ENCODE peak calls at places on chromosomes 4 and X, in five cellular contexts. One of them, this sample, is unnamed.

GRCh38 chr4:123589361-123589760 is 192.8 kb downstream of the SPRY1 start:
- DNase-seq in foreskin fibroblast: no peak
- DNase-seq in PC-3: no peak
- DNase-seq in fibroblast of lung: no peak
- DNase-seq in A549: no peak
- DNase-seq in this sample: no peak

GRCh38 chr4:151257704-151258103 is 19.3 kb upstream of the PRSS48 start:
- DNase-seq in foreskin fibroblast: no peak
- DNase-seq in PC-3: no peak
- DNase-seq in fibroblast of lung: no peak
- DNase-seq in A549: no peak
- DNase-seq in this sample: no peak

GRCh38 chr4:30720656-30721352 is 635 bp downstream of the PCDH7 start:
- DNase-seq in foreskin fibroblast: peak; percentile 71
- DNase-seq in PC-3: peak; percentile 21
- DNase-seq in fibroblast of lung: peak; percentile 69
- DNase-seq in A549: peak; percentile 7
- DNase-seq in this sample: no peak

GRCh38 chr4:183348706-183349659 is 26.8 kb upstream of the CLDN24 start:
- DNase-seq in foreskin fibroblast: peak; percentile 98
- DNase-seq in PC-3: peak; percentile 60
- DNase-seq in fibroblast of lung: peak; percentile 96
- DNase-seq in A549: peak; percentile 47
- DNase-seq in this sample: no peak

GRCh38 chr4:106618920-106619319 is 250.3 kb upstream of the GIMD1 start:
- DNase-seq in foreskin fibroblast: peak; percentile 24
- DNase-seq in PC-3: no peak
- DNase-seq in fibroblast of lung: no peak
- DNase-seq in A549: no peak
- DNase-seq in this sample: no peak

GRCh38 chr4:126375462-126376054 is 1060.8 kb downstream of the FAT4 start:
- DNase-seq in foreskin fibroblast: peak; percentile 4
- DNase-seq in PC-3: no peak
- DNase-seq in fibroblast of lung: peak; percentile 12
- DNase-seq in A549: no peak
- DNase-seq in this sample: no peak

GRCh38 chrX:33204889-33205288 is 6.5 kb downstream of the DMD start:
- DNase-seq in foreskin fibroblast: no peak
- DNase-seq in PC-3: no peak
- DNase-seq in fibroblast of lung: no peak
- DNase-seq in A549: no peak
- DNase-seq in this sample: no peak

GRCh38 chr4:76055005-76055404 is 19.1 kb upstream of the CXCL11 start:
- DNase-seq in foreskin fibroblast: no peak
- DNase-seq in PC-3: no peak
- DNase-seq in fibroblast of lung: no peak
- DNase-seq in A549: no peak
- DNase-seq in this sample: no peak

GRCh38 chr4:57109847-57110634 is at the start of gene IGFBP7:
- DNase-seq in foreskin fibroblast: peak; percentile 77
- DNase-seq in PC-3: no peak
- DNase-seq in fibroblast of lung: peak; percentile 55
- DNase-seq in A549: no peak
- DNase-seq in this sample: peak; percentile 71

GRCh38 chr4:159071178-159071968 is 31.5 kb upstream of the RAPGEF2 start:
- DNase-seq in foreskin fibroblast: peak; percentile 80
- DNase-seq in PC-3: peak; percentile 71
- DNase-seq in fibroblast of lung: peak; percentile 93
- DNase-seq in A549: peak; percentile 39
- DNase-seq in this sample: peak; percentile 78

GRCh38 chr4:26707342-26707741 is 123.5 kb downstream of the TBC1D19 start:
- DNase-seq in foreskin fibroblast: no peak
- DNase-seq in PC-3: no peak
- DNase-seq in fibroblast of lung: no peak
- DNase-seq in A549: no peak
- DNase-seq in this sample: no peak

GRCh38 chrX:25941559-25942250 is 196.4 kb upstream of the MAGEB18 start:
- DNase-seq in foreskin fibroblast: peak; percentile 9
- DNase-seq in PC-3: peak; percentile 1
- DNase-seq in fibroblast of lung: peak; percentile 5
- DNase-seq in A549: no peak
- DNase-seq in this sample: no peak

GRCh38 chr4:56743550-56743949 is 62.5 kb upstream of the HOPX start:
- DNase-seq in foreskin fibroblast: no peak
- DNase-seq in PC-3: peak; percentile 76
- DNase-seq in fibroblast of lung: no peak
- DNase-seq in A549: no peak
- DNase-seq in this sample: no peak

GRCh38 chrX:29215251-29215650 is 628.0 kb downstream of the IL1RAPL1 start:
- DNase-seq in foreskin fibroblast: peak; percentile 3
- DNase-seq in PC-3: peak; percentile 25
- DNase-seq in fibroblast of lung: peak; percentile 10
- DNase-seq in A549: no peak
- DNase-seq in this sample: no peak

GRCh38 chrX:134949271-134949670 is 41.5 kb upstream of the SMIM10 start:
- DNase-seq in foreskin fibroblast: no peak
- DNase-seq in PC-3: peak; percentile 49
- DNase-seq in fibroblast of lung: peak; percentile 50
- DNase-seq in A549: peak; percentile 67
- DNase-seq in this sample: no peak

GRCh38 chr4:35710343-35710742 is 534.0 kb downstream of the ARAP2 start:
- DNase-seq in foreskin fibroblast: no peak
- DNase-seq in PC-3: no peak
- DNase-seq in fibroblast of lung: no peak
- DNase-seq in A549: no peak
- DNase-seq in this sample: no peak

GRCh38 chr4:169253904-169254303 is 16.9 kb downstream of the SH3RF1 start:
- DNase-seq in foreskin fibroblast: peak; percentile 85
- DNase-seq in PC-3: peak; percentile 76
- DNase-seq in fibroblast of lung: peak; percentile 100
- DNase-seq in A549: peak; percentile 51
- DNase-seq in this sample: no peak

GRCh38 chr4:53374777-53375258 is 2.6 kb upstream of the FIP1L1 start:
- DNase-seq in foreskin fibroblast: no peak
- DNase-seq in PC-3: no peak
- DNase-seq in fibroblast of lung: no peak
- DNase-seq in A549: no peak
- DNase-seq in this sample: no peak

GRCh38 chrX:96703816-96704215 is 19.2 kb downstream of the DIAPH2 start:
- DNase-seq in foreskin fibroblast: peak; percentile 6
- DNase-seq in PC-3: no peak
- DNase-seq in fibroblast of lung: peak; percentile 9
- DNase-seq in A549: no peak
- DNase-seq in this sample: peak; percentile 54

GRCh38 chr4:185421366-185422124 is 4.2 kb downstream of the UFSP2 start:
- DNase-seq in foreskin fibroblast: peak; percentile 56
- DNase-seq in PC-3: no peak
- DNase-seq in fibroblast of lung: peak; percentile 90
- DNase-seq in A549: no peak
- DNase-seq in this sample: no peak

GRCh38 chr4:75671802-75672421 is 1.3 kb downstream of the G3BP2 start:
- DNase-seq in foreskin fibroblast: no peak
- DNase-seq in PC-3: no peak
- DNase-seq in fibroblast of lung: no peak
- DNase-seq in A549: no peak
- DNase-seq in this sample: no peak

GRCh38 chr4:148790691-148791090 is 348.5 kb upstream of the NR3C2 start:
- DNase-seq in foreskin fibroblast: no peak
- DNase-seq in PC-3: peak; percentile 40
- DNase-seq in fibroblast of lung: peak; percentile 89
- DNase-seq in A549: no peak
- DNase-seq in this sample: no peak

DNA sequence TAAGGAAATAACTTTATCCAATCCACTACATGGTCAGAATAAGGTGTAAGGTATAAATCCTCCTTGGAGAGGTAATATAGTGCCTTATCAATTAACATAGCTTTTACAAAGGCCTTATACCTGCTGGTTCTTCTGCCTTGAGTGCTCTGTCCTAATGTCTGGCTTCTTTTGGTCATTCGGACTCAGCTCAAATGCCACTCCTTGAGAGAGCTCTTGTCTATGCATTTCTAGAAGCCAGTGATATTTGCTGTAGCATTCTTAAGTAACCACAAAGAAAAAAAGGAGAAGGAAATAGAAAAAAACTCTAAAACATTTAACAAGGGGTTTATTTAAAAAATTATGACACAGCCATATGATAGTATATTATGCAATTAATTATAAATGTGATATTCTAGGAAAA is 444.8 kb upstream of the SLIT2 start:
- DNase-seq in foreskin fibroblast: no peak
- DNase-seq in PC-3: no peak
- DNase-seq in fibroblast of lung: peak; percentile 54
- DNase-seq in A549: no peak
- DNase-seq in this sample: no peak
- H3K4me3 ChIP-seq in foreskin fibroblast: no peak overlapping the region
- H3K4me3 ChIP-seq in PC-3: no peak overlapping the region
- H3K4me3 ChIP-seq in fibroblast of lung: no peak overlapping the region
- H3K4me3 ChIP-seq in A549: no peak overlapping the region
- H3K4me3 ChIP-seq in this sample: no peak overlapping the region

GRCh38 chr4:153205757-153206156 is 1.5 kb downstream of the TRIM2 start:
- DNase-seq in foreskin fibroblast: no peak
- DNase-seq in PC-3: peak; percentile 76
- DNase-seq in fibroblast of lung: peak; percentile 62
- DNase-seq in A549: no peak
- DNase-seq in this sample: peak; percentile 90

GRCh38 chr4:153206534-153206933 is 2.3 kb downstream of the TRIM2 start:
- DNase-seq in foreskin fibroblast: no peak
- DNase-seq in PC-3: no peak
- DNase-seq in fibroblast of lung: no peak
- DNase-seq in A549: no peak
- DNase-seq in this sample: peak; percentile 86

GRCh38 chr4:153207027-153207426 is 2.8 kb downstream of the TRIM2 start:
- DNase-seq in foreskin fibroblast: no peak
- DNase-seq in PC-3: no peak
- DNase-seq in fibroblast of lung: no peak
- DNase-seq in A549: no peak
- DNase-seq in this sample: peak; percentile 73

GRCh38 chr4:153209410-153209809 is 5.2 kb downstream of the TRIM2 start:
- DNase-seq in foreskin fibroblast: no peak
- DNase-seq in PC-3: no peak
- DNase-seq in fibroblast of lung: no peak
- DNase-seq in A549: no peak
- DNase-seq in this sample: peak; percentile 65

GRCh38 chr4:153207561-153207960 is 3.3 kb downstream of the TRIM2 start:
- DNase-seq in foreskin fibroblast: peak; percentile 64
- DNase-seq in PC-3: peak; percentile 23
- DNase-seq in fibroblast of lung: no peak
- DNase-seq in A549: peak; percentile 16
- DNase-seq in this sample: peak; percentile 77
- TF ChIP-seq CTCF in foreskin fibroblast: peak; percentile 57
- TF ChIP-seq CTCF in PC-3: peak; percentile 60
- TF ChIP-seq CTCF in fibroblast of lung: peak; percentile 36
- TF ChIP-seq CTCF in A549: peak; percentile 43
- TF ChIP-seq CTCF in this sample: peak; percentile 81

GRCh38 chrX:45022144-45022543 is 149.2 kb downstream of the KDM6A start:
- DNase-seq in foreskin fibroblast: no peak
- DNase-seq in PC-3: no peak
- DNase-seq in fibroblast of lung: no peak
- DNase-seq in A549: peak; percentile 43
- DNase-seq in this sample: no peak

DNA sequence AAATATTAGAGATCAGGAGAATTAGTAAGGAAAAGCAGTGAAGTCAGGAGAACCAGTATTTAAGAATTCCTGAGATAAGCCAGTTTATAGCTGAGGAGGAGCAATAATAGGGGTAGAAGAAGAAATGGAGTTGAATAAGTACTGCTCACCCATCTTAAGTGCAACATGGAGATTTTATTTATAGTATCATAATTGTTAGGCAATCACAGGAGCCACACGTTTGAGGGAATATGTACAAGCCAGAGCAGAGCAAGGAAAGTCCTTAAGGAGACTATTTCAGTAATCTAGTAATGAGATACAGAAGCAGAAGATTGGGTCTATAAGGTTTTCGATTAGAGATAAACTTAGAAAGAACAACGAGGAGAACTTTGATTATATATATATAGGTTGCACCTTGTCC is 145.0 kb downstream of the KDM6A start:
- DNase-seq in foreskin fibroblast: no peak
- DNase-seq in PC-3: no peak
- DNase-seq in fibroblast of lung: no peak
- DNase-seq in A549: no peak
- DNase-seq in this sample: no peak
- H3K4me3 ChIP-seq in foreskin fibroblast: no peak overlapping the region
- H3K4me3 ChIP-seq in PC-3: no peak overlapping the region
- H3K4me3 ChIP-seq in fibroblast of lung: no peak overlapping the region
- H3K4me3 ChIP-seq in A549: no peak overlapping the region
- H3K4me3 ChIP-seq in this sample: no peak overlapping the region

DNA sequence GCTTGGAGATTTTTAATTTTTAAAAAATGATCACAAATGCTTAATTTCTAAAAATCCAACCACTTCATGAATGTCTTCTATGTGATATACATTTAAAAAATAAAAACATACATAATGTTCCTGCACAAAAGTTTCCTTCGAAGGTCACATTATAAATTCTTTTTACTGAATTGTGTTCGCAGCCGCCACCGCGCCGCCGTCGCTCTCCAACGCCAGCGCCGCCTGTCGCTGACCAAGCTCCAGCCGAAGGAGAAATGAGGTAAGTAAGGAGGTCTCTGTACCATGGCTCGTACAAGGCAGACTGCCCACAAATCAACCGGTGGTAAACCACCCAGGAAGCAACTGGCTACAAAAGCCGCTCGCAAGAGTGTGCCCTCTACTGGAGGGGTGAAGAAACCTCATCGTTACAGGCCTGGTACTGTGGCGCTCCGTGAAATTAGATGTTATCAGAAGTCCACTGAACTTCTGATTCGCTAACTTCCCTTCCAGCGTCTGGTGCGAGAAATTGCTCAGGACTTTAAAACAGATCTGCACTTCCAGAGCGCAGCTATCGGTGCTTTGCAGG is 48.8 kb upstream of the NEUROG2 start:
- DNase-seq in foreskin fibroblast: no peak
- DNase-seq in PC-3: no peak
- DNase-seq in fibroblast of lung: no peak
- DNase-seq in A549: no peak
- DNase-seq in this sample: no peak
- TF ChIP-seq CTCF in foreskin fibroblast: no peak
- TF ChIP-seq CTCF in PC-3: peak; percentile 23
- TF ChIP-seq CTCF in fibroblast of lung: no peak
- TF ChIP-seq CTCF in A549: peak; percentile 11
- TF ChIP-seq CTCF in this sample: peak; percentile 45

GRCh38 chr4:188387134-188387791 is 248.0 kb downstream of the TRIML1 start:
- DNase-seq in foreskin fibroblast: no peak
- DNase-seq in PC-3: no peak
- DNase-seq in fibroblast of lung: peak; percentile 12
- DNase-seq in A549: no peak
- DNase-seq in this sample: no peak
- H3K4me3 ChIP-seq in foreskin fibroblast: no peak overlapping the region
- H3K4me3 ChIP-seq in PC-3: no peak overlapping the region
- H3K4me3 ChIP-seq in fibroblast of lung: no peak overlapping the region
- H3K4me3 ChIP-seq in A549: no peak overlapping the region
- H3K4me3 ChIP-seq in this sample: no peak overlapping the region

This sample was measured in endodermal cell.